ENCODE peak calls at places on chromosomes 11 and 22, in six cellular contexts. Q is fibroblast of mammary gland; L is GM12865; E is NCI-H774; M is anterior cingulate cortex; S is stimulated activated CD8-positive, alpha-beta memory T cell treated with anti-CD3 and anti-CD28 coated beads, Interleukin-4, amount 100 ng/mL, for 4 hours. N is an unnamed sample.

GRCh38 chr22:23396362-23397007 is 183.6 kb downstream of the IGLL1 start:
- DNase-seq in L (no peak), S (no peak), Q (no peak), E (no peak), M (no peak), N (no peak)

GRCh38 chr22:34508797-34509196 is 557.2 kb upstream of the ISX start:
- DNase-seq in L (no peak), M (no peak), Q (no peak), S (no peak), E (no peak), N (no peak)

GRCh38 chr11:113862430-113862829 is 12.9 kb downstream of the USP28 start:
- DNase-seq in M (no peak), E (no peak), Q (peak; percentile 34), S (no peak), L (no peak), N (no peak)

GRCh38 chr11:76143274-76143673 is 63.0 kb downstream of the WNT11 start:
- DNase-seq in Q (no peak), M (no peak), E (no peak), L (no peak), S (no peak), N (no peak)

GRCh38 chr11:36774603-36775002 is 176.6 kb upstream of the RAG2 start:
- DNase-seq in E (no peak), M (no peak), Q (peak; percentile 86), S (no peak), L (no peak), N (no peak)

GRCh38 chr22:23223566-23224317 is 43.4 kb downstream of the BCR start:
- DNase-seq in S (no peak), Q (no peak), M (no peak), L (no peak), E (no peak), N (no peak)

GRCh38 chr11:3841426-3842304 is 906 bp upstream of the RHOG start:
- DNase-seq in M (peak; percentile 83), Q (peak; percentile 84), E (peak; percentile 65), S (no peak), L (peak; percentile 94), N (peak; percentile 92)

GRCh38 chr22:24994070-24994763 is 41.7 kb downstream of the KIAA1671 start:
- DNase-seq in L (no peak), S (no peak), Q (peak; percentile 20), M (no peak), E (peak; percentile 16), N (peak; percentile 50)

GRCh38 chr22:49009359-49010063 is 818.2 kb downstream of the BRD1 start:
- DNase-seq in S (no peak), L (no peak), M (no peak), E (no peak), Q (no peak), N (peak; percentile 1)

GRCh38 chr11:79419120-79419519 is 21.7 kb downstream of the TENM4 start:
- DNase-seq in Q (peak; percentile 93), E (no peak), S (no peak), M (no peak), L (no peak), N (peak; percentile 73)

GRCh38 chr11:20616908-20617307 is 17.5 kb downstream of the SLC6A5 start:
- DNase-seq in E (no peak), Q (no peak), M (no peak), L (no peak), S (no peak), N (no peak)

GRCh38 chr22:20514658-20515406 is 7.4 kb downstream of the MED15 start:
- DNase-seq in Q (peak; percentile 95), E (no peak), M (no peak), S (no peak), L (no peak), N (peak; percentile 64)

GRCh38 chr11:14372011-14372410 is 13.0 kb upstream of the RRAS2 start:
- DNase-seq in L (no peak), S (no peak), E (no peak), M (no peak), Q (no peak), N (no peak)

GRCh38 chr11:106787454-106787853 is 230.8 kb downstream of the GUCY1A2 start:
- DNase-seq in M (no peak), Q (no peak), L (no peak), S (no peak), E (no peak), N (no peak)

GRCh38 chr11:36296925-36297604 is 977 bp downstream of the PRR5L start:
- DNase-seq in E (no peak), M (no peak), L (no peak), Q (peak; percentile 90), S (no peak), N (no peak)

GRCh38 chr11:12050470-12050891 is 42.1 kb upstream of the DKK3 start:
- DNase-seq in E (no peak), S (no peak), M (peak; percentile 38), Q (no peak), L (no peak), N (no peak)

GRCh38 chr11:17257200-17257599 is 19.3 kb upstream of the NUCB2 start:
- DNase-seq in L (no peak), S (no peak), M (no peak), E (no peak), Q (peak; percentile 82), N (peak; percentile 18)

GRCh38 chr11:134032501-134033091 is 36.3 kb upstream of the JAM3 start:
- DNase-seq in M (peak; percentile 90), L (no peak), Q (no peak), S (no peak), E (no peak), N (no peak)

GRCh38 chr11:6617315-6617781 is 1.9 kb downstream of the TPP1 start:
- DNase-seq in E (no peak), Q (peak; percentile 35), S (no peak), L (no peak), M (no peak), N (no peak)

GRCh38 chr11:34284166-34284565 is 73.6 kb downstream of the ABTB2 start:
- DNase-seq in S (no peak), E (no peak), Q (no peak), M (no peak), L (no peak), N (no peak)

GRCh38 chr11:69321877-69322350 is 28.0 kb downstream of the MYEOV start:
- DNase-seq in Q (peak; percentile 95), E (no peak), S (no peak), M (no peak), L (no peak), N (no peak)

GRCh38 chr22:42439821-42440674 is 7.8 kb upstream of the NFAM1 start:
- DNase-seq in S (no peak), M (no peak), E (no peak), L (peak; percentile 36), Q (peak; percentile 47), N (no peak)

GRCh38 chr11:122105009-122105828 is 10.8 kb downstream of the BLID start:
- DNase-seq in L (no peak), M (peak; percentile 45), Q (no peak), S (no peak), E (no peak), N (no peak)

GRCh38 chr11:128328955-128329551 is 258.3 kb downstream of the ETS1 start:
- DNase-seq in M (no peak), Q (no peak), E (no peak), S (no peak), L (no peak), N (no peak)

GRCh38 chr11:100830295-100830694 is 143.2 kb downstream of the ARHGAP42 start:
- DNase-seq in E (no peak), M (no peak), L (no peak), Q (peak; percentile 45), S (no peak), N (peak; percentile 18)

GRCh38 chr11:83568474-83568873 is 282.3 kb upstream of the CCDC90B start:
- DNase-seq in L (no peak), M (no peak), S (no peak), E (no peak), Q (peak; percentile 37), N (no peak)

GRCh38 chr22:25364736-25365241 is 145.3 kb downstream of the CRYBB2 start:
- DNase-seq in E (no peak), Q (no peak), S (no peak), M (no peak), L (no peak), N (no peak)

GRCh38 chr11:12269104-12269441 is 108.3 kb upstream of the PARVA start:
- DNase-seq in S (no peak), L (no peak), Q (no peak), E (no peak), M (no peak), N (peak; percentile 71)

GRCh38 chr11:96306933-96307747 is 35.9 kb downstream of the MAML2 start:
- DNase-seq in S (no peak), L (no peak), E (peak; percentile 83), M (peak; percentile 27), Q (peak; percentile 100), N (peak; percentile 94)

GRCh38 chr11:59511675-59512074 is 336 bp downstream of the OR4D9 start:
- DNase-seq in Q (no peak), S (no peak), E (no peak), L (no peak), M (no peak), N (no peak)

GRCh38 chr11:8092587-8093424 is 11.8 kb downstream of the TUB start:
- DNase-seq in M (peak; percentile 65), S (no peak), Q (peak; percentile 78), L (peak; percentile 69), E (no peak), N (peak; percentile 77)

GRCh38 chr22:46703996-46704370 is 34.1 kb downstream of the CERK start:
- DNase-seq in S (no peak), L (no peak), Q (no peak), M (no peak), E (no peak), N (no peak)

GRCh38 chr11:83694191-83694905 is 408.2 kb upstream of the CCDC90B start:
- DNase-seq in E (no peak), L (no peak), M (no peak), Q (peak; percentile 25), S (no peak), N (no peak)

GRCh38 chr22:44569516-44569915 is 71.5 kb upstream of the RTL6 start:
- DNase-seq in L (no peak), Q (no peak), S (no peak), M (no peak), E (no peak), N (no peak)

GRCh38 chr11:41437006-41437405 is 22.4 kb downstream of the LRRC4C start:
- DNase-seq in Q (no peak), L (no peak), S (no peak), M (no peak), E (no peak), N (no peak)

GRCh38 chr11:113351490-113351889 is 36.1 kb upstream of the ANKK1 start:
- DNase-seq in E (no peak), L (no peak), Q (no peak), S (no peak), M (no peak), N (peak; percentile 13)

GRCh38 chr11:19646921-19647320 is 65.7 kb upstream of the NAV2 start:
- DNase-seq in M (no peak), L (no peak), Q (peak; percentile 96), S (no peak), E (no peak), N (no peak)

GRCh38 chr11:12172493-12173013 is 62.2 kb downstream of the MICAL2 start:
- DNase-seq in Q (no peak), S (no peak), E (no peak), L (no peak), M (no peak), N (no peak)